ENCODE peak calls at places on chromosomes 6 and 20, in five cellular contexts. K is GM12892, G is GM12878, J is HepG2, Q is K562. H is an unnamed sample.

GRCh38 chr20:39107741-39108140 is 145.6 kb downstream of the DHX35 start:
- DNase-seq in Q (no peak), K (no peak), J (peak), G (no peak), H (no peak)

GRCh38 chr6:133837801-133838349 is 51.0 kb upstream of the TCF21 start:
- DNase-seq in Q (peak), K (peak), J (peak), G (no peak), H (peak)

GRCh38 chr20:13046409-13046808 is 37.6 kb downstream of the SPTLC3 start:
- DNase-seq in J (no peak), Q (no peak), K (no peak), G (no peak), H (no peak)

GRCh38 chr20:14622796-14623195 is 285.4 kb upstream of the FLRT3 start:
- DNase-seq in G (no peak), J (peak), K (no peak), Q (no peak), H (no peak)

GRCh38 chr6:56953597-56954388 is 1.1 kb upstream of the BEND6 start:
- DNase-seq in Q (peak), K (no peak), J (no peak), G (peak), H (peak)

GRCh38 chr6:30830438-30830837 is 53.9 kb upstream of the DDR1 start:
- DNase-seq in G (no peak), Q (no peak), K (no peak), J (no peak), H (no peak)

GRCh38 chr6:12637960-12638641 is 78.5 kb upstream of the PHACTR1 start:
- DNase-seq in G (peak), Q (peak), J (peak), K (no peak), H (no peak)

GRCh38 chr6:41286544-41287346 is at the start of gene TREM1:
- DNase-seq in Q (no peak), J (peak), K (no peak), G (no peak), H (no peak)

GRCh38 chr20:19774086-19774933 is 16.3 kb downstream of the RIN2 start:
- DNase-seq in G (no peak), J (peak), Q (no peak), K (no peak), H (no peak)

DNA sequence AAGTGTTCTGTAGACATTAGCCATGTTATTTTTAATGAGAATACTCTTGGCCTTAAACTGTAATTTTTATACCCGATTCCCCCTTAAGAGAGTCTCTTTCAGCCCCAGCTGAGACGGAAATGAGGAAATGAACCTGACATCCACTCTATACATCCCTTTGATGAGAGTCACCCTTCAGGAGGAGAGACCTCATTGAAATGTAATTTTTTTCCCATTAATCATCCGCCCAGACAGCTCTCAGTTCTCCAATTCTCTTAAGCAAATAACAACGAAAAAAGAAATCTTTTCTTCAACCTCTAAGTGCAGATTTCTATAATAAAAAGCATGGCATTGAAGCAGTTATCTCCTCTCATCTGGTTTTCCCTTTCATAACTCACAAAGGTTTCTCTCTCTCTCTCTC is 243.8 kb upstream of the PMEPA1 start:
- DNase-seq in G (no peak), J (no peak), K (no peak), Q (no peak), H (no peak)
- TF ChIP-seq TAF1 in G (no peak), J (no peak), K (no peak), Q (no peak), H (no peak)

GRCh38 chr20:23629542-23630391 is 8.0 kb downstream of the CST3 start:
- DNase-seq in K (no peak), G (no peak), J (peak), Q (no peak), H (no peak)
- TF ChIP-seq POLR2A in K (no peak), G (no peak), J (peak), Q (no peak), H (no peak)

GRCh38 chr20:22796465-22797077 is 212.2 kb upstream of the FOXA2 start:
- DNase-seq in Q (no peak), K (no peak), J (no peak), G (no peak), H (no peak)
- TF ChIP-seq TAF1 in Q (no peak), K (no peak), J (no peak), G (no peak), H (no peak)

GRCh38 chr20:62553136-62553837 is 77.5 kb upstream of the GATA5 start:
- DNase-seq in G (no peak), Q (no peak), J (no peak), K (no peak), H (no peak)
- TF ChIP-seq POLR2A in G (no peak), Q (no peak), J (no peak), K (no peak), H (no peak)

DNA sequence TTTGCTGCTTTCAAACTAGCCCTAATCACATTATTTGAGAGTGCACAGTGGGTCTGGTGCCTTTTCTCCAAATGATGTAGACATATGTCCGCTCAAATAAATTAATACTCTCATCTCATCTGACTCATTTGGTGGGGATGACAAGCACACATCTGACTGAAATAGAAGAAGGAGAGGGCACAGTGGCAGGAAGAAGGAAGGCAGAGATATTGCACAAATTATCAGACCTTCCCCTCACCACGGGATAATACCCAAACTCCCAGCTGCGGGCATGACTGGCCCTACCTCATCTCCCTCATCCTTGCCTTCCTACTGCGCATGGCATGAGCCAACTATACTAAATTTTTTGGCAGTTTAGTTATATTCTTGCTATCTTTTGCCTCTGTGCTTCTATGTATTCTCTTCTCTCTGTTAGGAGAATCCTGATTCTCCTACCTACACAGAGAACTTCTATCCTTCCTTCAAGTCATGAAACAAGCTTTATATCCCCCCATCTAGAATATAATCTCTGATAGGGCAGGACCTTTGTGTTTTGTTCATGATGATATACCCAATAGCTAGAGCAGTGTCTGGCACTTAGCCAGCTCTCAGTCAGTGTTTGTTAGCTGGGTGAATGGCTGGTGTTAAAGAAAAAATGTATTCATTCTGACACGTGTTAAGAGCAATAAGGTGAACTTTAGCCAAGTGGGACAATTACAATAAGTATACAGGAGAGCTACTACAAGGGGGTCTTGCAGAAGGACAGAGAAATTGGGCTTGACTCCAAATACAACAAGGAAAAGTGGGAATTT is 34.1 kb upstream of the TNFRSF21 start:
- DNase-seq in J (no peak), Q (no peak), K (no peak), G (no peak), H (no peak)
- TF ChIP-seq TAF1 in J (no peak), Q (no peak), K (no peak), G (no peak), H (no peak)

DNA sequence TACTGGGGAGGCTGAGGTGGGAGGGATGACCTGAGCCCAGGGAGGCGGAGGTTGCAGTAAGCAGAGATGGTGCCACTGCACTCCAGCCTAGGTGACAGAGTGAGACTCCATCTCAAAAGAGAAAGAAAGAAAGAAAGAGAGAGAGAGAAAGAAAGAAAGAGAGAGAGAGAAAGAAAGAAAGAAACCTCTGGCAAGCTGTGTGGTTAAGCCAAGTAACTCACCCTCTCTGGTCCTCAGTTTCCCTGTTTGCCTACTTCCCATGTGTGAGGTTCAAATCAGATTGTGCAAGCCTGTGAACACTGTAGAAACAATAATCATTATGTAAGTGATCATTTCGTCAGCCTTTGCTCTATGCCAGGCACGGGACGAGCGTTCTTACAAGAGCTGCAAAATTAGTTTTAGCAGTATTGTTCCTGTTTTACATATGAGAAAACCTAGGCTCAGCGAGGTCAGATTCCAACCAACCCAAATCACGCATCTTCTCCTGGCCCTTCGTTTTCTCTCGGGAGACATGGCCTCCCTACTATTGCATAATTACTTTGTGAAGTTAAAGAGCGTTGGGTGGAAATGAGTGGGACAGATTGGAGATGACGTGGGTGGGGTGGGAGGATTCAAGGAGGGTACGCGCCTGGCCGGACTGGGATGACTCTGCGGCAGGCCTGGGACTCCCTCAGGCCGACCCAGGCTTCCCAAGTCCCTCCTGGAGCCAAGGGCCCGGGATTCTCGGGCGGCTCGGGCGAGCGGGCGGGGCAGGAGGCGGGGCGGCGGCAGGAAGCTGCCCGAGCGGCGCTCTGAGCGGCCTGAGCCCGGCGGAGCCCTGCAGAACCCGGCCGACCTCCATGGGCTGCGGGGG is at the start of gene SNX21:
- DNase-seq in K (peak), Q (no peak), G (no peak), J (peak), H (peak)
- TF ChIP-seq POLR2A in K (peak), Q (no peak), G (no peak), J (peak), H (no peak)

GRCh38 chr6:19478273-19478672 is 358.9 kb upstream of the ID4 start:
- DNase-seq in J (no peak), K (no peak), Q (no peak), G (no peak), H (no peak)

GRCh38 chr6:19477563-19477962 is 359.6 kb upstream of the ID4 start:
- DNase-seq in Q (no peak), J (no peak), G (no peak), K (no peak), H (no peak)

GRCh38 chr6:19478992-19479391 is 358.2 kb upstream of the ID4 start:
- DNase-seq in G (no peak), K (no peak), J (no peak), Q (no peak), H (no peak)
- TF ChIP-seq TAF1 in G (no peak), K (no peak), J (no peak), Q (no peak), H (no peak)

H was measured in GM12891.